ENCODE peak calls at places on chromosomes 12 and 14, in four cellular contexts. F is GM12878, V is HepG2, X is K562. Y is an unnamed sample.

GRCh38 chr14:105019861-105020814 is 745 bp downstream of the CDCA4 start:
- DNase-seq in X (no peak), F (no peak), V (no peak), Y (peak)

GRCh38 chr12:64494998-64495729 is 43.2 kb downstream of the TBK1 start:
- DNase-seq in F (no peak), X (no peak), V (no peak), Y (no peak)

GRCh38 chr12:80432061-80432460 is 12.0 kb upstream of the PTPRQ start:
- DNase-seq in V (no peak), F (no peak), X (no peak), Y (no peak)

GRCh38 chr14:105473677-105474477 is 744 bp upstream of the CRIP2 start:
- DNase-seq in X (peak), F (no peak), V (peak), Y (peak)

GRCh38 chr12:132318618-132319033 is 10.8 kb downstream of the GALNT9 start:
- DNase-seq in F (no peak), V (no peak), X (no peak), Y (no peak)

GRCh38 chr12:110590806-110591326 is 7.7 kb upstream of the PPTC7 start:
- DNase-seq in X (no peak), V (peak), F (peak), Y (no peak)

GRCh38 chr12:128914908-128915563 is 61.8 kb downstream of the GLT1D1 start:
- DNase-seq in X (no peak), F (peak), V (no peak), Y (no peak)

GRCh38 chr12:67816269-67816668 is 167.7 kb downstream of the DYRK2 start:
- DNase-seq in V (no peak), F (no peak), X (no peak), Y (no peak)

GRCh38 chr12:49671051-49671765 is 36.0 kb downstream of the FMNL3 start:
- DNase-seq in X (no peak), V (no peak), F (no peak), Y (no peak)

GRCh38 chr12:89933911-89934310 is 225.3 kb upstream of the ATP2B1 start:
- DNase-seq in V (no peak), F (no peak), X (no peak), Y (no peak)

GRCh38 chr12:106049105-106049504 is 89.6 kb downstream of the NUAK1 start:
- DNase-seq in F (no peak), X (no peak), V (no peak), Y (no peak)

GRCh38 chr14:68815288-68816182 is 22.7 kb upstream of the ZFP36L1 start:
- DNase-seq in F (no peak), V (no peak), X (no peak), Y (no peak)

DNA sequence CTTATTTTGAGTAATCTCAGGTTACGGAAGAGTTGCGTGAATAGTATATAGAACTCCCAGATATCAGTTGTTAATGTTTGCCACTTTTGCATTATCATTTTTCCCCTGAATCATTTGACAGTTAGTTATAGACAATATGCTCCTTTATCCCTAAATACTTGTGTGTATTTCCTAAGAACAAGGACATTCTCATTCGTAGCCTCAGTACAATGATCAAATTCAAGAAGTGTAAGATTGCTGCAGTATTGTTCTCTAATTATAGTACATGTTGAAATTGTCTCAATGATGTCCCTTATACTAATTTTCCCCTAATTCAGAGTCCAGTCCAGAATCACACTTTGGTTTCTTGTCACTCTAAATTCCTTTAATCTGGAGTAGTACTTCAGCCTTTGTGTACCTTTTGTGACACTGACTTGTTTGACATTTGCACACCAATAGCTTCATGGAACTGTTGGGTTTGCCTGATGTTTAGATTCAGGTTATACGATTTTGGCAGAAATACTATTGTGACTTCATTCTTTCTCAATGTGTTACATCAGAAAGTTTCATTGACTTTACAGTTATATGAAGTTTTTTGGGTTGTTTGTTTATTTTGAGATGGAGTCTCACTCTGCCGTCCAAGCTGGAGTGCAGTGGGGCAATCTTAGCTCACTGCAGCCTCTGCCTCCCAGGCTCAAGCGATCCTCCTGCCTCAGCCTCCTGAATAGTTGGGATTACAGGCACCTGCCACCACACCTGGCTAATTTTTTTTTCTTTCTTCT is 13.1 kb downstream of the DYNC1H1 start:
- DNase-seq in F (no peak), X (no peak), V (no peak), Y (no peak)
- TF ChIP-seq FOXK2 in F (no peak), X (no peak), V (no peak), Y (no peak)

DNA sequence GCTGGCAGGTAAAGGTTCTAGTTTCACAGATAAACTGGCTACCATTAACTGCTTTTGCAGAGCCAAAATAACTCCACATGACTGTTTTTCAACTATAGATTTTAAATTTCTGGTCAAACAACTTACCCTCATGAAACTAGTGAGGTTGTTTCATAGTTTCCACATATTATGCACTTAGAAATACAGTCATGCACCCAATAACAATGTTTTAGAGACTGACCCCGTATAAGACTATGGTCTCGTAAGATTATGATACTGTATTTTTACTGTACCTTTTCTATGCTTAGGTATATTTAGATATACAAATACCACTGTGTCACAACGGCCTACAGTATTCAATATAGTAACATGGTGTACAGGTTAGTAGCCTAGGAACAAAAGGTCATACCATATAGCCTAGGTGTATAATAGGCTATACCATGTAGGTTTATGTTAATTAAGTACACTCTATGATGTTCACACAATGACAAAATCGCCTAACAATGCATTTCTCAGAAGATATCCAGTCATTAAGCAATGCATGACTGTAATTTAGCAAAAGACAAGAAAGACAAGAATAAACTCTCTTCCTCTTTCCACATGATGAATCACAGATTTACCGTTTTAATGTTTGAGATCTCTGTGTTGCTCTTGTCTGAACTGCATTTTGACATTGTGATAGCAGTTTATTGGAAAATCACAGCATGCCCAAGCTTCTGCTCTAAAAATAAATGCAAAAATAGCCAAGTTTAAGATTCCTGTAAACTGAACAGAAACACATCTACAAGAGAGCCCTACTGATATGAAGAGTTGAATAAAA is 17.1 kb downstream of the DICER1 start:
- DNase-seq in V (no peak), F (no peak), X (no peak), Y (no peak)
- TF ChIP-seq FOXK2 in V (no peak), F (no peak), X (no peak), Y (no peak)

GRCh38 chr12:92034083-92034482 is 111.6 kb downstream of the BTG1 start:
- DNase-seq in X (no peak), F (no peak), V (no peak), Y (no peak)
- TF ChIP-seq FOXK2 in X (no peak), F (no peak), V (no peak), Y (no peak)

DNA sequence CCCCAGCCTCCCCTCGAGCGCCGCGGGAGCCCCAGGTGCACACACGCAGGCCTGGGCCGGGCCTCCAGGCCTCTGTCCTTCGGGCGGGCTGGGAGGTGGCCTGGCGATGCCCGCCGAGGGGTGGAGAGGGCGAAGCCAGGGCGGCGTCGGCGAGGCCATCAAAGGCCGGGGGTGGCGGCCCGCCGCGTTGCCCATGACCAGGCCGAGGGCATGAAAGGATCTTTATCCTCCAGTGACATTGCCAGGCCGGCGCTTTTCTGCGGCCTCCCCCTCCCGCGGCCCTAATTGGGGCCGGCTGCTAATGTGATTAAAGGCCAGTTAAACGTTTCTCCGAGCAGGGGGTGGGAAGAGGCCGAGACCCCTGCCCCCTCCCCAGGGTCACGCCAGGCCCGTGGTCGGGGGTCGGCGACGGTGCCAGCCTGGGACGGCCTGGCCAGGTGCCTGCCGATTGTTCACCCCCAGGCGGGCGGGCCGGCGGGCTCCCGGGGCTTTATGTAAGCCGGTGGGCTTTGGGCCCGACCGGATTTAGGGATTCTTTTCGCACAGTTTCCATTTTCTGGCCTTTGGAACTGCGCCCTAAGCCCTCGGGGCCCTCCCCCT is 103.3 kb upstream of the DIO3 start:
- DNase-seq in F (no peak), V (no peak), X (no peak), Y (no peak)
- TF ChIP-seq FOXK2 in F (no peak), V (no peak), X (no peak), Y (no peak)

GRCh38 chr14:77804592-77804991 is 4.7 kb downstream of the ADCK1 start:
- DNase-seq in F (no peak), V (peak), X (peak), Y (peak)
- TF ChIP-seq FOXK2 in F (no peak), V (no peak), X (no peak), Y (no peak)

GRCh38 chr14:32559595-32559994 is 230.5 kb downstream of the AKAP6 start:
- DNase-seq in F (no peak), V (no peak), X (no peak), Y (no peak)
- TF ChIP-seq FOXK2 in F (no peak), V (no peak), X (no peak), Y (no peak)

GRCh38 chr12:109443794-109444193 is 33.3 kb downstream of the KCTD10 start:
- DNase-seq in V (no peak), F (no peak), X (no peak), Y (no peak)

GRCh38 chr12:109446869-109447268 is 30.2 kb downstream of the KCTD10 start:
- DNase-seq in F (no peak), X (no peak), V (no peak), Y (no peak)

GRCh38 chr12:109444263-109444662 is 32.8 kb downstream of the KCTD10 start:
- DNase-seq in V (no peak), F (no peak), X (no peak), Y (no peak)

GRCh38 chr12:109447482-109447881 is 29.6 kb downstream of the KCTD10 start:
- DNase-seq in X (no peak), V (no peak), F (no peak), Y (no peak)

DNA sequence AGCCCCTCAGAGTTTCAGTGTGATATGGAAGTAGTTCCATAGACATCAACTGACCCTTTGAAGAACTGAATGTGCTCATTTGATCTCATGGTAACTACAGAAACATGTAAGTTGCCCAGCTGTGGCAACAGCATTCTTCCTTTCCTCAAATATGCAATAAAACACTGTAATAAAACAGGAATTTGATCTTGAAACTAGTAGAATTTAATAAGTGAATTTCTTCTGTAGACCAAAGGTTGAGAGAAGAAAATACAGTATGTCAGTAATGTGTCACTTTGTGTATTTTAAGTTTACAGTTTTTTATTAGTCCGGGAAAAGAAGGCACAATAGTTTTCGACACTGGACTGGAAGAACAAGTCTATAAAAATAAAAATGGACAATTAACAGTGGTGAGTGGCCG is 31.9 kb downstream of the KCTD10 start:
- DNase-seq in F (no peak), X (no peak), V (no peak), Y (no peak)
- TF ChIP-seq FOXK2 in F (no peak), X (no peak), V (no peak), Y (no peak)

GRCh38 chr12:65825573-65826512 is 1.6 kb downstream of the HMGA2 start:
- DNase-seq in V (no peak), X (no peak), F (no peak), Y (peak)

GRCh38 chr12:65823481-65824313 is 586 bp upstream of the HMGA2 start:
- DNase-seq in X (no peak), F (no peak), V (peak), Y (peak)

GRCh38 chr12:65822732-65823480 is 1.4 kb upstream of the HMGA2 start:
- DNase-seq in V (peak), X (no peak), F (no peak), Y (peak)

GRCh38 chr12:65825323-65825572 is 965 bp downstream of the HMGA2 start:
- DNase-seq in F (no peak), X (no peak), V (no peak), Y (no peak)

DNA sequence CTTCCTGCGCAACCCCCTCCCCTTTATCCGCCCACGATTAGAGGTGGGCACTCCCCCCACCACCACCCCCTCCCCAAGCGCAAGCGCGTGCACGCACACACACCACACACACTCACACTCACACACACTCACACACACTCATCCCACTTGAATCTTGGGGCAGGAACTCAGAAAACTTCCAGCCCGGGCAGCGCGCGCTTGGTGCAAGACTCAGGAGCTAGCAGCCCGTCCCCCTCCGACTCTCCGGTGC is at the start of gene HMGA2:
- DNase-seq in F (no peak), V (no peak), X (no peak), Y (no peak)
- TF ChIP-seq FOXK2 in F (no peak), V (no peak), X (no peak), Y (no peak)

DNA sequence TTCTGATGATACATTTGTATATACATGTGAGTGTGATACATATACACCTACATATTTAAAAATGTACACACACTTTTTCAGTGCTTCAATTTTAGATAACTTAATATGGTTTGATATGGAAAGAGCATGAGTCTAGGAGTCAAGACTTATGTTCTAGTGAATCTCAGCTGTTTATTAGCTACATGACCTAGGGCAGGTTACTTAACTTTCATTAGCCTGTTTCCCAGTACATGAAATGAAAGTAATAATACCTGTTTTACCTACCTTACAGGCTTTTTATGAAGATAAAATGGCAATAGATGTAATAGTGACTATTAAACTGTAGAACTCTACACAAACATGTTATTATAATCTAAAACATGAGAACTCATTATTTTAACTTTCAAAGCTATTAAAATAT is 39.5 kb downstream of the KIF21A start:
- DNase-seq in X (no peak), F (no peak), V (no peak), Y (no peak)
- TF ChIP-seq FOXK2 in X (no peak), F (no peak), V (no peak), Y (no peak)